ENCODE peak calls at places on chromosomes 5 and 9, in five cellular contexts. N is HepG2, F is K562, Q is GM12878, M is H1. A is an unnamed sample.

GRCh38 chr5:112142769-112143270 is 276.3 kb downstream of the EPB41L4A start:
- DNase-seq in Q (peak), N (no peak), M (no peak), F (no peak), A (no peak)

GRCh38 chr9:92986175-92987110 is 39.1 kb downstream of the FGD3 start:
- DNase-seq in Q (no peak), N (no peak), M (no peak), F (no peak), A (no peak)

GRCh38 chr5:122736086-122736485 is 38.8 kb upstream of the SNX2 start:
- DNase-seq in N (no peak), Q (no peak), F (no peak), M (no peak), A (no peak)

GRCh38 chr9:122065923-122066629 is 27.0 kb downstream of the TTLL11 start:
- DNase-seq in M (no peak), N (no peak), F (peak), Q (no peak), A (no peak)

GRCh38 chr9:133147412-133148271 is 16.1 kb downstream of the GBGT1 start:
- DNase-seq in F (peak), M (peak), N (peak), Q (no peak), A (peak)

GRCh38 chr5:136028782-136029742 is at the start of gene TGFBI:
- DNase-seq in Q (no peak), F (peak), N (peak), M (peak), A (no peak)

GRCh38 chr9:92617951-92618510 is 51.9 kb downstream of the IPPK start:
- DNase-seq in M (no peak), F (no peak), N (no peak), Q (no peak), A (no peak)

GRCh38 chr9:134913713-134914500 is 3.8 kb downstream of the FCN1 start:
- DNase-seq in F (no peak), M (no peak), Q (no peak), N (no peak), A (no peak)

GRCh38 chr5:81856948-81857928 is 106.3 kb upstream of the SSBP2 start:
- DNase-seq in N (no peak), M (peak), F (no peak), Q (no peak), A (no peak)

GRCh38 chr5:110751902-110752762 is 13.3 kb downstream of the SLC25A46 start:
- DNase-seq in F (no peak), Q (peak), N (no peak), M (no peak), A (no peak)

GRCh38 chr5:15600035-15600434 is 100.1 kb downstream of the FBXL7 start:
- DNase-seq in F (no peak), Q (no peak), N (no peak), M (no peak), A (no peak)

GRCh38 chr5:157384971-157385709 is 74.9 kb upstream of the NIPAL4 start:
- DNase-seq in M (no peak), N (no peak), F (no peak), Q (no peak), A (no peak)

GRCh38 chr9:124780757-124781151 is 3.8 kb downstream of the OLFML2A start:
- DNase-seq in F (no peak), M (peak), Q (no peak), N (no peak), A (no peak)

GRCh38 chr9:126170286-126170823 is 156.3 kb upstream of the MVB12B start:
- DNase-seq in F (no peak), N (no peak), Q (no peak), M (no peak), A (no peak)

GRCh38 chr9:89021154-89021803 is 30.0 kb downstream of the S1PR3 start:
- DNase-seq in M (no peak), F (no peak), N (no peak), Q (no peak), A (peak)

GRCh38 chr5:40757400-40757799 is 1.6 kb upstream of the TTC33 start:
- DNase-seq in Q (no peak), M (no peak), N (no peak), F (no peak), A (no peak)

GRCh38 chr5:40754381-40755092 is 1.2 kb downstream of the TTC33 start:
- DNase-seq in N (no peak), M (no peak), Q (no peak), F (no peak), A (no peak)

GRCh38 chr5:40755093-40755406 is 711 bp downstream of the TTC33 start:
- DNase-seq in F (peak), Q (peak), N (peak), M (no peak), A (peak)

GRCh38 chr5:40755407-40756365 is at the start of gene TTC33:
- DNase-seq in F (peak), N (peak), M (peak), Q (peak), A (peak)
- TF ChIP-seq POLR2A in F (peak), N (peak), M (no peak), Q (no peak), A (no peak)

GRCh38 chr5:159550951-159551350 is 220.7 kb upstream of the IL12B start:
- DNase-seq in N (no peak), M (no peak), F (no peak), Q (no peak), A (no peak)
- TF ChIP-seq YY1 in N (no peak), M (no peak), F (no peak), Q (no peak), A (no peak)

GRCh38 chr9:35756275-35756742 is 2.2 kb upstream of the MSMP start:
- DNase-seq in Q (no peak), M (no peak), N (no peak), F (no peak), A (peak)

GRCh38 chr9:35757527-35758275 is 3.6 kb upstream of the MSMP start:
- DNase-seq in Q (no peak), N (peak), M (no peak), F (no peak), A (no peak)

GRCh38 chr9:35758475-35759050 is 4.5 kb upstream of the MSMP start:
- DNase-seq in N (no peak), F (no peak), M (no peak), Q (no peak), A (no peak)

GRCh38 chr9:35755071-35755470 is 995 bp upstream of the MSMP start:
- DNase-seq in M (no peak), N (no peak), F (no peak), Q (no peak), A (no peak)

GRCh38 chr9:35756743-35757526 is 2.9 kb upstream of the MSMP start:
- DNase-seq in Q (no peak), M (peak), F (peak), N (peak), A (peak)
- TF ChIP-seq POLR2A in Q (peak), M (peak), F (peak), N (no peak), A (peak)

GRCh38 chr5:138482645-138483044 is 17.4 kb downstream of the EGR1 start:
- DNase-seq in F (no peak), Q (no peak), N (no peak), M (no peak), A (no peak)
- TF ChIP-seq YY1 in F (no peak), Q (no peak), N (no peak), M (no peak), A (no peak)

GRCh38 chr5:90367879-90368278 is 41.7 kb downstream of the CETN3 start:
- DNase-seq in Q (no peak), F (no peak), N (no peak), M (no peak), A (no peak)
- TF ChIP-seq POLR2A in Q (no peak), F (no peak), N (no peak), M (no peak), A (no peak)

GRCh38 chr5:139419793-139420192 is 15.9 kb upstream of the SPATA24 start:
- DNase-seq in F (no peak), M (no peak), N (no peak), Q (no peak), A (no peak)

GRCh38 chr5:139419226-139419625 is 15.3 kb upstream of the SPATA24 start:
- DNase-seq in Q (no peak), M (no peak), F (no peak), N (no peak), A (no peak)

GRCh38 chr5:139418804-139419203 is 14.9 kb upstream of the SPATA24 start:
- DNase-seq in N (no peak), Q (no peak), M (no peak), F (no peak), A (no peak)

GRCh38 chr5:139425497-139425896 is 13.8 kb downstream of the DNAJC18 start:
- DNase-seq in M (no peak), F (no peak), N (no peak), Q (no peak), A (no peak)

GRCh38 chr5:139422307-139422893 is 16.9 kb downstream of the DNAJC18 start:
- DNase-seq in N (peak), F (peak), Q (no peak), M (peak), A (peak)
- TF ChIP-seq YY1 in N (no peak), F (no peak), Q (peak), M (no peak), A (no peak)

GRCh38 chr5:179732918-179733763 is 519 bp downstream of the MAML1 start:
- DNase-seq in Q (no peak), M (peak), F (no peak), N (no peak), A (no peak)
- TF ChIP-seq POLR2A in Q (no peak), M (no peak), F (no peak), N (no peak), A (peak)

GRCh38 chr5:58893551-58893950 is 310.7 kb downstream of the RAB3C start:
- DNase-seq in N (no peak), Q (no peak), M (no peak), F (no peak), A (no peak)
- TF ChIP-seq YY1 in N (no peak), Q (no peak), M (no peak), F (no peak), A (no peak)

GRCh38 chr9:20873240-20873860 is 158.1 kb downstream of the HACD4 start:
- DNase-seq in M (no peak), F (no peak), Q (no peak), N (no peak), A (no peak)
- TF ChIP-seq POLR2A in M (no peak), F (no peak), Q (no peak), N (no peak), A (no peak)

A was measured in HCT116.